ENCODE peak calls at places on chromosomes 16 and 17, in six cellular contexts. One of them, this sample, is unnamed.

GRCh38 chr16:57538235-57538711 is 1.9 kb upstream of the CCDC102A start:
- DNase-seq in hepatic stellate cell: no peak
- DNase-seq in NCI-H1930: no peak
- DNase-seq in psoas muscle: no peak
- DNase-seq in erythroblast: no peak
- DNase-seq in lung microvascular endothelial cell: no peak
- DNase-seq in this sample: no peak

GRCh38 chr16:19859166-19859565 is 25.5 kb downstream of the GPRC5B start:
- DNase-seq in hepatic stellate cell: no peak
- DNase-seq in NCI-H1930: no peak
- DNase-seq in psoas muscle: no peak
- DNase-seq in erythroblast: no peak
- DNase-seq in lung microvascular endothelial cell: peak; percentile 66
- DNase-seq in this sample: no peak

GRCh38 chr16:89322381-89323119 is 105.0 kb downstream of the ZNF778 start:
- DNase-seq in hepatic stellate cell: peak; percentile 78
- DNase-seq in NCI-H1930: no peak
- DNase-seq in psoas muscle: peak; percentile 95
- DNase-seq in erythroblast: no peak
- DNase-seq in lung microvascular endothelial cell: peak; percentile 42
- DNase-seq in this sample: no peak

GRCh38 chr17:3660311-3660891 is 8.0 kb downstream of the TAX1BP3 start:
- DNase-seq in hepatic stellate cell: no peak
- DNase-seq in NCI-H1930: no peak
- DNase-seq in psoas muscle: peak; percentile 70
- DNase-seq in erythroblast: no peak
- DNase-seq in lung microvascular endothelial cell: no peak
- DNase-seq in this sample: no peak

GRCh38 chr16:4496305-4496704 is 20.1 kb downstream of the HMOX2 start:
- DNase-seq in hepatic stellate cell: no peak
- DNase-seq in NCI-H1930: no peak
- DNase-seq in psoas muscle: no peak
- DNase-seq in erythroblast: no peak
- DNase-seq in lung microvascular endothelial cell: no peak
- DNase-seq in this sample: no peak

GRCh38 chr17:41521574-41522261 is 3.0 kb upstream of the KRT15 start:
- DNase-seq in hepatic stellate cell: peak; percentile 86
- DNase-seq in NCI-H1930: no peak
- DNase-seq in psoas muscle: no peak
- DNase-seq in erythroblast: no peak
- DNase-seq in lung microvascular endothelial cell: peak; percentile 64
- DNase-seq in this sample: no peak

GRCh38 chr17:7862692-7863437 is 5.1 kb downstream of the CYB5D1 start:
- DNase-seq in hepatic stellate cell: peak; percentile 55
- DNase-seq in NCI-H1930: no peak
- DNase-seq in psoas muscle: no peak
- DNase-seq in erythroblast: peak; percentile 30
- DNase-seq in lung microvascular endothelial cell: peak; percentile 62
- DNase-seq in this sample: peak; percentile 33

GRCh38 chr16:84616515-84616914 is 1.4 kb downstream of the COTL1 start:
- DNase-seq in hepatic stellate cell: no peak
- DNase-seq in NCI-H1930: no peak
- DNase-seq in psoas muscle: no peak
- DNase-seq in erythroblast: no peak
- DNase-seq in lung microvascular endothelial cell: no peak
- DNase-seq in this sample: peak; percentile 20

GRCh38 chr17:57294075-57294474 is 37.8 kb downstream of the MSI2 start:
- DNase-seq in hepatic stellate cell: no peak
- DNase-seq in NCI-H1930: no peak
- DNase-seq in psoas muscle: no peak
- DNase-seq in erythroblast: no peak
- DNase-seq in lung microvascular endothelial cell: no peak
- DNase-seq in this sample: no peak

GRCh38 chr17:62627219-62627903 is at the start of gene MRC2:
- DNase-seq in hepatic stellate cell: peak; percentile 86
- DNase-seq in NCI-H1930: no peak
- DNase-seq in psoas muscle: peak; percentile 83
- DNase-seq in erythroblast: no peak
- DNase-seq in lung microvascular endothelial cell: peak; percentile 51
- DNase-seq in this sample: no peak

GRCh38 chr17:7579001-7579838 is at the start of gene CD68:
- DNase-seq in hepatic stellate cell: peak; percentile 94
- DNase-seq in NCI-H1930: no peak
- DNase-seq in psoas muscle: peak; percentile 84
- DNase-seq in erythroblast: peak; percentile 68
- DNase-seq in lung microvascular endothelial cell: peak; percentile 85
- DNase-seq in this sample: peak; percentile 79

GRCh38 chr16:84451781-84452180 is 52.7 kb downstream of the MEAK7 start:
- DNase-seq in hepatic stellate cell: no peak
- DNase-seq in NCI-H1930: no peak
- DNase-seq in psoas muscle: no peak
- DNase-seq in erythroblast: no peak
- DNase-seq in lung microvascular endothelial cell: no peak
- DNase-seq in this sample: no peak

GRCh38 chr17:18093616-18094408 is 6.1 kb downstream of the DRG2 start:
- DNase-seq in hepatic stellate cell: peak; percentile 59
- DNase-seq in NCI-H1930: no peak
- DNase-seq in psoas muscle: peak; percentile 92
- DNase-seq in erythroblast: peak; percentile 88
- DNase-seq in lung microvascular endothelial cell: peak; percentile 69
- DNase-seq in this sample: no peak

GRCh38 chr17:40564883-40565744 is at the start of gene CCR7:
- DNase-seq in hepatic stellate cell: no peak
- DNase-seq in NCI-H1930: no peak
- DNase-seq in psoas muscle: no peak
- DNase-seq in erythroblast: peak; percentile 91
- DNase-seq in lung microvascular endothelial cell: no peak
- DNase-seq in this sample: peak; percentile 93

GRCh38 chr16:19307587-19308241 is 22.2 kb downstream of the CLEC19A start:
- DNase-seq in hepatic stellate cell: no peak
- DNase-seq in NCI-H1930: no peak
- DNase-seq in psoas muscle: no peak
- DNase-seq in erythroblast: peak; percentile 16
- DNase-seq in lung microvascular endothelial cell: no peak
- DNase-seq in this sample: no peak

GRCh38 chr16:27313422-27314160 is at the start of gene IL4R:
- DNase-seq in hepatic stellate cell: peak; percentile 62
- DNase-seq in NCI-H1930: no peak
- DNase-seq in psoas muscle: peak; percentile 79
- DNase-seq in erythroblast: peak; percentile 29
- DNase-seq in lung microvascular endothelial cell: peak; percentile 61
- DNase-seq in this sample: peak; percentile 63

GRCh38 chr16:1279945-1280589 is 24.2 kb downstream of the TPSD1 start:
- DNase-seq in hepatic stellate cell: no peak
- DNase-seq in NCI-H1930: no peak
- DNase-seq in psoas muscle: no peak
- DNase-seq in erythroblast: no peak
- DNase-seq in lung microvascular endothelial cell: no peak
- DNase-seq in this sample: no peak

GRCh38 chr16:86383488-86384262 is 126.7 kb upstream of the FOXF1 start:
- DNase-seq in hepatic stellate cell: peak; percentile 95
- DNase-seq in NCI-H1930: no peak
- DNase-seq in psoas muscle: no peak
- DNase-seq in erythroblast: no peak
- DNase-seq in lung microvascular endothelial cell: no peak
- DNase-seq in this sample: no peak

GRCh38 chr16:75733305-75734141 is 7.2 kb upstream of the CPHXL start:
- DNase-seq in hepatic stellate cell: peak; percentile 29
- DNase-seq in NCI-H1930: no peak
- DNase-seq in psoas muscle: no peak
- DNase-seq in erythroblast: no peak
- DNase-seq in lung microvascular endothelial cell: no peak
- DNase-seq in this sample: no peak